ENCODE peak calls at places on chromosomes 13 and 19, in ten cellular contexts. One of them, this sample, is unnamed.

GRCh38 chr19:13726323-13726722 is 38.0 kb upstream of the MRI1 start:
- DNase-seq in NCI-H2081 treated with DMSO at 0.1 percent for 48 hours: no peak
- DNase-seq in psoas muscle: no peak
- DNase-seq in gastrocnemius medialis: no peak
- DNase-seq in SK-N-DZ: no peak
- DNase-seq in posterior cingulate gyrus: no peak
- DNase-seq in stimulated activated naive CD8-positive, alpha-beta T cell treated with anti-CD3 and anti-CD28 coated beads, Interleukin-15, Interleukin-2, amounts not matched to agents 100 U/mL and 50 U/mL, for 24 hours: no peak
- DNase-seq in foreskin fibroblast: no peak
- DNase-seq in endothelial cell of umbilical vein: no peak
- DNase-seq in NCI-H774: no peak
- DNase-seq in this sample: no peak

GRCh38 chr13:50561774-50562173 is 281.7 kb downstream of the DLEU7 start:
- DNase-seq in NCI-H2081 treated with DMSO at 0.1 percent for 48 hours: no peak
- DNase-seq in psoas muscle: no peak
- DNase-seq in gastrocnemius medialis: no peak
- DNase-seq in SK-N-DZ: no peak
- DNase-seq in posterior cingulate gyrus: no peak
- DNase-seq in stimulated activated naive CD8-positive, alpha-beta T cell treated with anti-CD3 and anti-CD28 coated beads, Interleukin-15, Interleukin-2, amounts not matched to agents 100 U/mL and 50 U/mL, for 24 hours: no peak
- DNase-seq in foreskin fibroblast: no peak
- DNase-seq in endothelial cell of umbilical vein: no peak
- DNase-seq in NCI-H774: no peak
- DNase-seq in this sample: no peak

GRCh38 chr13:42820450-42820849 is 39.1 kb downstream of the FAM216B start:
- DNase-seq in NCI-H2081 treated with DMSO at 0.1 percent for 48 hours: no peak
- DNase-seq in psoas muscle: no peak
- DNase-seq in gastrocnemius medialis: no peak
- DNase-seq in SK-N-DZ: no peak
- DNase-seq in posterior cingulate gyrus: no peak
- DNase-seq in stimulated activated naive CD8-positive, alpha-beta T cell treated with anti-CD3 and anti-CD28 coated beads, Interleukin-15, Interleukin-2, amounts not matched to agents 100 U/mL and 50 U/mL, for 24 hours: no peak
- DNase-seq in foreskin fibroblast: peak; percentile 30
- DNase-seq in endothelial cell of umbilical vein: no peak
- DNase-seq in NCI-H774: no peak
- DNase-seq in this sample: no peak

GRCh38 chr13:36244073-36244472 is 29.7 kb upstream of the SOHLH2 start:
- DNase-seq in NCI-H2081 treated with DMSO at 0.1 percent for 48 hours: no peak
- DNase-seq in psoas muscle: no peak
- DNase-seq in gastrocnemius medialis: no peak
- DNase-seq in SK-N-DZ: no peak
- DNase-seq in posterior cingulate gyrus: no peak
- DNase-seq in stimulated activated naive CD8-positive, alpha-beta T cell treated with anti-CD3 and anti-CD28 coated beads, Interleukin-15, Interleukin-2, amounts not matched to agents 100 U/mL and 50 U/mL, for 24 hours: no peak
- DNase-seq in foreskin fibroblast: no peak
- DNase-seq in endothelial cell of umbilical vein: no peak
- DNase-seq in NCI-H774: no peak
- DNase-seq in this sample: no peak

GRCh38 chr19:50198431-50199253 is 4.8 kb upstream of the MYH14 start:
- DNase-seq in NCI-H2081 treated with DMSO at 0.1 percent for 48 hours: no peak
- DNase-seq in psoas muscle: peak; percentile 60
- DNase-seq in gastrocnemius medialis: peak; percentile 81
- DNase-seq in SK-N-DZ: no peak
- DNase-seq in posterior cingulate gyrus: no peak
- DNase-seq in stimulated activated naive CD8-positive, alpha-beta T cell treated with anti-CD3 and anti-CD28 coated beads, Interleukin-15, Interleukin-2, amounts not matched to agents 100 U/mL and 50 U/mL, for 24 hours: no peak
- DNase-seq in foreskin fibroblast: no peak
- DNase-seq in endothelial cell of umbilical vein: no peak
- DNase-seq in NCI-H774: no peak
- DNase-seq in this sample: no peak

GRCh38 chr13:37621811-37622361 is 23.3 kb upstream of the POSTN start:
- DNase-seq in NCI-H2081 treated with DMSO at 0.1 percent for 48 hours: no peak
- DNase-seq in psoas muscle: no peak
- DNase-seq in gastrocnemius medialis: no peak
- DNase-seq in SK-N-DZ: peak; percentile 73
- DNase-seq in posterior cingulate gyrus: no peak
- DNase-seq in stimulated activated naive CD8-positive, alpha-beta T cell treated with anti-CD3 and anti-CD28 coated beads, Interleukin-15, Interleukin-2, amounts not matched to agents 100 U/mL and 50 U/mL, for 24 hours: no peak
- DNase-seq in foreskin fibroblast: peak; percentile 91
- DNase-seq in endothelial cell of umbilical vein: no peak
- DNase-seq in NCI-H774: no peak
- DNase-seq in this sample: no peak

GRCh38 chr13:83008496-83008895 is 873.8 kb downstream of the SLITRK1 start:
- DNase-seq in NCI-H2081 treated with DMSO at 0.1 percent for 48 hours: no peak
- DNase-seq in psoas muscle: no peak
- DNase-seq in gastrocnemius medialis: no peak
- DNase-seq in SK-N-DZ: no peak
- DNase-seq in posterior cingulate gyrus: no peak
- DNase-seq in stimulated activated naive CD8-positive, alpha-beta T cell treated with anti-CD3 and anti-CD28 coated beads, Interleukin-15, Interleukin-2, amounts not matched to agents 100 U/mL and 50 U/mL, for 24 hours: no peak
- DNase-seq in foreskin fibroblast: no peak
- DNase-seq in endothelial cell of umbilical vein: no peak
- DNase-seq in NCI-H774: no peak
- DNase-seq in this sample: no peak

GRCh38 chr19:20359933-20360720 is 193.1 kb downstream of the ZNF486 start:
- DNase-seq in NCI-H2081 treated with DMSO at 0.1 percent for 48 hours: no peak
- DNase-seq in psoas muscle: no peak
- DNase-seq in gastrocnemius medialis: no peak
- DNase-seq in SK-N-DZ: peak; percentile 17
- DNase-seq in posterior cingulate gyrus: no peak
- DNase-seq in stimulated activated naive CD8-positive, alpha-beta T cell treated with anti-CD3 and anti-CD28 coated beads, Interleukin-15, Interleukin-2, amounts not matched to agents 100 U/mL and 50 U/mL, for 24 hours: no peak
- DNase-seq in foreskin fibroblast: no peak
- DNase-seq in endothelial cell of umbilical vein: no peak
- DNase-seq in NCI-H774: no peak
- DNase-seq in this sample: no peak

GRCh38 chr19:46288896-46289588 is 7.8 kb upstream of the HIF3A start:
- DNase-seq in NCI-H2081 treated with DMSO at 0.1 percent for 48 hours: no peak
- DNase-seq in psoas muscle: no peak
- DNase-seq in gastrocnemius medialis: no peak
- DNase-seq in SK-N-DZ: no peak
- DNase-seq in posterior cingulate gyrus: no peak
- DNase-seq in stimulated activated naive CD8-positive, alpha-beta T cell treated with anti-CD3 and anti-CD28 coated beads, Interleukin-15, Interleukin-2, amounts not matched to agents 100 U/mL and 50 U/mL, for 24 hours: no peak
- DNase-seq in foreskin fibroblast: peak; percentile 97
- DNase-seq in endothelial cell of umbilical vein: peak; percentile 95
- DNase-seq in NCI-H774: no peak
- DNase-seq in this sample: no peak

GRCh38 chr19:58586131-58586765 is 13.1 kb upstream of the MZF1 start:
- DNase-seq in NCI-H2081 treated with DMSO at 0.1 percent for 48 hours: no peak
- DNase-seq in psoas muscle: no peak
- DNase-seq in gastrocnemius medialis: no peak
- DNase-seq in SK-N-DZ: no peak
- DNase-seq in posterior cingulate gyrus: no peak
- DNase-seq in stimulated activated naive CD8-positive, alpha-beta T cell treated with anti-CD3 and anti-CD28 coated beads, Interleukin-15, Interleukin-2, amounts not matched to agents 100 U/mL and 50 U/mL, for 24 hours: no peak
- DNase-seq in foreskin fibroblast: no peak
- DNase-seq in endothelial cell of umbilical vein: no peak
- DNase-seq in NCI-H774: no peak
- DNase-seq in this sample: no peak

GRCh38 chr19:5341448-5341820 is 822 bp upstream of the PTPRS start:
- DNase-seq in NCI-H2081 treated with DMSO at 0.1 percent for 48 hours: no peak
- DNase-seq in psoas muscle: no peak
- DNase-seq in gastrocnemius medialis: no peak
- DNase-seq in SK-N-DZ: no peak
- DNase-seq in posterior cingulate gyrus: no peak
- DNase-seq in stimulated activated naive CD8-positive, alpha-beta T cell treated with anti-CD3 and anti-CD28 coated beads, Interleukin-15, Interleukin-2, amounts not matched to agents 100 U/mL and 50 U/mL, for 24 hours: no peak
- DNase-seq in foreskin fibroblast: no peak
- DNase-seq in endothelial cell of umbilical vein: no peak
- DNase-seq in NCI-H774: no peak
- DNase-seq in this sample: no peak

GRCh38 chr13:59494560-59494970 is 669.2 kb downstream of the DIAPH3 start:
- DNase-seq in NCI-H2081 treated with DMSO at 0.1 percent for 48 hours: no peak
- DNase-seq in psoas muscle: no peak
- DNase-seq in gastrocnemius medialis: peak; percentile 10
- DNase-seq in SK-N-DZ: no peak
- DNase-seq in posterior cingulate gyrus: no peak
- DNase-seq in stimulated activated naive CD8-positive, alpha-beta T cell treated with anti-CD3 and anti-CD28 coated beads, Interleukin-15, Interleukin-2, amounts not matched to agents 100 U/mL and 50 U/mL, for 24 hours: no peak
- DNase-seq in foreskin fibroblast: peak; percentile 70
- DNase-seq in endothelial cell of umbilical vein: peak; percentile 93
- DNase-seq in NCI-H774: no peak
- DNase-seq in this sample: no peak

GRCh38 chr19:3710265-3710812 is 2.2 kb downstream of the TJP3 start:
- DNase-seq in NCI-H2081 treated with DMSO at 0.1 percent for 48 hours: no peak
- DNase-seq in psoas muscle: peak; percentile 76
- DNase-seq in gastrocnemius medialis: peak; percentile 58
- DNase-seq in SK-N-DZ: no peak
- DNase-seq in posterior cingulate gyrus: no peak
- DNase-seq in stimulated activated naive CD8-positive, alpha-beta T cell treated with anti-CD3 and anti-CD28 coated beads, Interleukin-15, Interleukin-2, amounts not matched to agents 100 U/mL and 50 U/mL, for 24 hours: no peak
- DNase-seq in foreskin fibroblast: peak; percentile 55
- DNase-seq in endothelial cell of umbilical vein: no peak
- DNase-seq in NCI-H774: peak; percentile 55
- DNase-seq in this sample: peak; percentile 14

GRCh38 chr19:18789883-18790565 is 1.1 kb downstream of the COMP start:
- DNase-seq in NCI-H2081 treated with DMSO at 0.1 percent for 48 hours: no peak
- DNase-seq in psoas muscle: no peak
- DNase-seq in gastrocnemius medialis: no peak
- DNase-seq in SK-N-DZ: no peak
- DNase-seq in posterior cingulate gyrus: no peak
- DNase-seq in stimulated activated naive CD8-positive, alpha-beta T cell treated with anti-CD3 and anti-CD28 coated beads, Interleukin-15, Interleukin-2, amounts not matched to agents 100 U/mL and 50 U/mL, for 24 hours: peak; percentile 42
- DNase-seq in foreskin fibroblast: peak; percentile 57
- DNase-seq in endothelial cell of umbilical vein: no peak
- DNase-seq in NCI-H774: no peak
- DNase-seq in this sample: peak; percentile 33

GRCh38 chr13:61135583-61135982 is 280.1 kb downstream of the PCDH20 start:
- DNase-seq in NCI-H2081 treated with DMSO at 0.1 percent for 48 hours: no peak
- DNase-seq in psoas muscle: no peak
- DNase-seq in gastrocnemius medialis: no peak
- DNase-seq in SK-N-DZ: no peak
- DNase-seq in posterior cingulate gyrus: no peak
- DNase-seq in stimulated activated naive CD8-positive, alpha-beta T cell treated with anti-CD3 and anti-CD28 coated beads, Interleukin-15, Interleukin-2, amounts not matched to agents 100 U/mL and 50 U/mL, for 24 hours: no peak
- DNase-seq in foreskin fibroblast: no peak
- DNase-seq in endothelial cell of umbilical vein: no peak
- DNase-seq in NCI-H774: no peak
- DNase-seq in this sample: no peak

GRCh38 chr19:18865973-18866799 is 29.8 kb downstream of the CERS1 start:
- DNase-seq in NCI-H2081 treated with DMSO at 0.1 percent for 48 hours: no peak
- DNase-seq in psoas muscle: peak; percentile 80
- DNase-seq in gastrocnemius medialis: peak; percentile 56
- DNase-seq in SK-N-DZ: peak; percentile 37
- DNase-seq in posterior cingulate gyrus: peak; percentile 92
- DNase-seq in stimulated activated naive CD8-positive, alpha-beta T cell treated with anti-CD3 and anti-CD28 coated beads, Interleukin-15, Interleukin-2, amounts not matched to agents 100 U/mL and 50 U/mL, for 24 hours: peak; percentile 79
- DNase-seq in foreskin fibroblast: peak; percentile 87
- DNase-seq in endothelial cell of umbilical vein: peak; percentile 60
- DNase-seq in NCI-H774: no peak
- DNase-seq in this sample: peak; percentile 99

GRCh38 chr13:39365879-39366278 is 237.1 kb downstream of the LHFPL6 start:
- DNase-seq in NCI-H2081 treated with DMSO at 0.1 percent for 48 hours: no peak
- DNase-seq in psoas muscle: no peak
- DNase-seq in gastrocnemius medialis: no peak
- DNase-seq in SK-N-DZ: no peak
- DNase-seq in posterior cingulate gyrus: no peak
- DNase-seq in stimulated activated naive CD8-positive, alpha-beta T cell treated with anti-CD3 and anti-CD28 coated beads, Interleukin-15, Interleukin-2, amounts not matched to agents 100 U/mL and 50 U/mL, for 24 hours: no peak
- DNase-seq in foreskin fibroblast: no peak
- DNase-seq in endothelial cell of umbilical vein: no peak
- DNase-seq in NCI-H774: no peak
- DNase-seq in this sample: no peak

GRCh38 chr13:39971526-39971925 is 316.1 kb downstream of the COG6 start:
- DNase-seq in NCI-H2081 treated with DMSO at 0.1 percent for 48 hours: no peak
- DNase-seq in psoas muscle: no peak
- DNase-seq in gastrocnemius medialis: no peak
- DNase-seq in SK-N-DZ: no peak
- DNase-seq in posterior cingulate gyrus: no peak
- DNase-seq in stimulated activated naive CD8-positive, alpha-beta T cell treated with anti-CD3 and anti-CD28 coated beads, Interleukin-15, Interleukin-2, amounts not matched to agents 100 U/mL and 50 U/mL, for 24 hours: no peak
- DNase-seq in foreskin fibroblast: no peak
- DNase-seq in endothelial cell of umbilical vein: no peak
- DNase-seq in NCI-H774: no peak
- DNase-seq in this sample: no peak

GRCh38 chr19:15419413-15420025 is 731 bp upstream of the AKAP8L start:
- DNase-seq in NCI-H2081 treated with DMSO at 0.1 percent for 48 hours: no peak
- DNase-seq in psoas muscle: peak; percentile 57
- DNase-seq in gastrocnemius medialis: no peak
- DNase-seq in SK-N-DZ: no peak
- DNase-seq in posterior cingulate gyrus: peak; percentile 50
- DNase-seq in stimulated activated naive CD8-positive, alpha-beta T cell treated with anti-CD3 and anti-CD28 coated beads, Interleukin-15, Interleukin-2, amounts not matched to agents 100 U/mL and 50 U/mL, for 24 hours: no peak
- DNase-seq in foreskin fibroblast: peak; percentile 70
- DNase-seq in endothelial cell of umbilical vein: no peak
- DNase-seq in NCI-H774: no peak
- DNase-seq in this sample: no peak

GRCh38 chr19:788821-789472 is 8.3 kb upstream of the PTBP1 start:
- DNase-seq in NCI-H2081 treated with DMSO at 0.1 percent for 48 hours: no peak
- DNase-seq in psoas muscle: peak; percentile 72
- DNase-seq in gastrocnemius medialis: no peak
- DNase-seq in SK-N-DZ: peak; percentile 82
- DNase-seq in posterior cingulate gyrus: no peak
- DNase-seq in stimulated activated naive CD8-positive, alpha-beta T cell treated with anti-CD3 and anti-CD28 coated beads, Interleukin-15, Interleukin-2, amounts not matched to agents 100 U/mL and 50 U/mL, for 24 hours: no peak
- DNase-seq in foreskin fibroblast: peak; percentile 73
- DNase-seq in endothelial cell of umbilical vein: no peak
- DNase-seq in NCI-H774: no peak
- DNase-seq in this sample: no peak

GRCh38 chr19:41428481-41428859 is 1.3 kb upstream of the B3GNT8 start:
- DNase-seq in NCI-H2081 treated with DMSO at 0.1 percent for 48 hours: no peak
- DNase-seq in psoas muscle: no peak
- DNase-seq in gastrocnemius medialis: no peak
- DNase-seq in SK-N-DZ: no peak
- DNase-seq in posterior cingulate gyrus: no peak
- DNase-seq in stimulated activated naive CD8-positive, alpha-beta T cell treated with anti-CD3 and anti-CD28 coated beads, Interleukin-15, Interleukin-2, amounts not matched to agents 100 U/mL and 50 U/mL, for 24 hours: no peak
- DNase-seq in foreskin fibroblast: no peak
- DNase-seq in endothelial cell of umbilical vein: no peak
- DNase-seq in NCI-H774: no peak
- DNase-seq in this sample: no peak

GRCh38 chr13:52454459-52454824 is 836 bp upstream of the CKAP2 start:
- DNase-seq in NCI-H2081 treated with DMSO at 0.1 percent for 48 hours: no peak
- DNase-seq in psoas muscle: no peak
- DNase-seq in gastrocnemius medialis: no peak
- DNase-seq in SK-N-DZ: peak; percentile 43
- DNase-seq in posterior cingulate gyrus: peak; percentile 64
- DNase-seq in stimulated activated naive CD8-positive, alpha-beta T cell treated with anti-CD3 and anti-CD28 coated beads, Interleukin-15, Interleukin-2, amounts not matched to agents 100 U/mL and 50 U/mL, for 24 hours: no peak
- DNase-seq in foreskin fibroblast: peak; percentile 26
- DNase-seq in endothelial cell of umbilical vein: peak; percentile 36
- DNase-seq in NCI-H774: no peak
- DNase-seq in this sample: no peak

GRCh38 chr13:51728972-51729371 is 75.0 kb downstream of the DHRS12 start:
- DNase-seq in NCI-H2081 treated with DMSO at 0.1 percent for 48 hours: no peak
- DNase-seq in psoas muscle: no peak
- DNase-seq in gastrocnemius medialis: no peak
- DNase-seq in SK-N-DZ: no peak
- DNase-seq in posterior cingulate gyrus: no peak
- DNase-seq in stimulated activated naive CD8-positive, alpha-beta T cell treated with anti-CD3 and anti-CD28 coated beads, Interleukin-15, Interleukin-2, amounts not matched to agents 100 U/mL and 50 U/mL, for 24 hours: no peak
- DNase-seq in foreskin fibroblast: peak; percentile 74
- DNase-seq in endothelial cell of umbilical vein: no peak
- DNase-seq in NCI-H774: no peak
- DNase-seq in this sample: no peak

GRCh38 chr13:72293206-72293605 is 426.2 kb upstream of the DACH1 start:
- DNase-seq in NCI-H2081 treated with DMSO at 0.1 percent for 48 hours: no peak
- DNase-seq in psoas muscle: no peak
- DNase-seq in gastrocnemius medialis: no peak
- DNase-seq in SK-N-DZ: no peak
- DNase-seq in posterior cingulate gyrus: no peak
- DNase-seq in stimulated activated naive CD8-positive, alpha-beta T cell treated with anti-CD3 and anti-CD28 coated beads, Interleukin-15, Interleukin-2, amounts not matched to agents 100 U/mL and 50 U/mL, for 24 hours: no peak
- DNase-seq in foreskin fibroblast: no peak
- DNase-seq in endothelial cell of umbilical vein: peak; percentile 9
- DNase-seq in NCI-H774: no peak
- DNase-seq in this sample: no peak

GRCh38 chr19:24033308-24033961 is 53.6 kb upstream of the ZNF254 start:
- DNase-seq in NCI-H2081 treated with DMSO at 0.1 percent for 48 hours: peak; percentile 69
- DNase-seq in psoas muscle: peak; percentile 91
- DNase-seq in gastrocnemius medialis: peak; percentile 82
- DNase-seq in SK-N-DZ: peak; percentile 94
- DNase-seq in posterior cingulate gyrus: peak; percentile 96
- DNase-seq in stimulated activated naive CD8-positive, alpha-beta T cell treated with anti-CD3 and anti-CD28 coated beads, Interleukin-15, Interleukin-2, amounts not matched to agents 100 U/mL and 50 U/mL, for 24 hours: peak; percentile 80
- DNase-seq in foreskin fibroblast: peak; percentile 95
- DNase-seq in endothelial cell of umbilical vein: peak; percentile 93
- DNase-seq in NCI-H774: peak; percentile 92
- DNase-seq in this sample: peak; percentile 78

GRCh38 chr13:107271226-107271625 is 703.3 kb upstream of the ARGLU1 start:
- DNase-seq in NCI-H2081 treated with DMSO at 0.1 percent for 48 hours: peak; percentile 47
- DNase-seq in psoas muscle: no peak
- DNase-seq in gastrocnemius medialis: no peak
- DNase-seq in SK-N-DZ: no peak
- DNase-seq in posterior cingulate gyrus: no peak
- DNase-seq in stimulated activated naive CD8-positive, alpha-beta T cell treated with anti-CD3 and anti-CD28 coated beads, Interleukin-15, Interleukin-2, amounts not matched to agents 100 U/mL and 50 U/mL, for 24 hours: no peak
- DNase-seq in foreskin fibroblast: no peak
- DNase-seq in endothelial cell of umbilical vein: peak; percentile 90
- DNase-seq in NCI-H774: no peak
- DNase-seq in this sample: no peak

GRCh38 chr19:43470288-43470687 is 4.9 kb upstream of the LYPD3 start:
- DNase-seq in NCI-H2081 treated with DMSO at 0.1 percent for 48 hours: no peak
- DNase-seq in psoas muscle: no peak
- DNase-seq in gastrocnemius medialis: no peak
- DNase-seq in SK-N-DZ: no peak
- DNase-seq in posterior cingulate gyrus: peak; percentile 26
- DNase-seq in stimulated activated naive CD8-positive, alpha-beta T cell treated with anti-CD3 and anti-CD28 coated beads, Interleukin-15, Interleukin-2, amounts not matched to agents 100 U/mL and 50 U/mL, for 24 hours: peak; percentile 35
- DNase-seq in foreskin fibroblast: peak; percentile 70
- DNase-seq in endothelial cell of umbilical vein: no peak
- DNase-seq in NCI-H774: no peak
- DNase-seq in this sample: no peak

GRCh38 chr13:112168771-112169170 is 101.8 kb downstream of the SOX1 start:
- DNase-seq in NCI-H2081 treated with DMSO at 0.1 percent for 48 hours: no peak
- DNase-seq in psoas muscle: no peak
- DNase-seq in gastrocnemius medialis: no peak
- DNase-seq in SK-N-DZ: no peak
- DNase-seq in posterior cingulate gyrus: no peak
- DNase-seq in stimulated activated naive CD8-positive, alpha-beta T cell treated with anti-CD3 and anti-CD28 coated beads, Interleukin-15, Interleukin-2, amounts not matched to agents 100 U/mL and 50 U/mL, for 24 hours: no peak
- DNase-seq in foreskin fibroblast: no peak
- DNase-seq in endothelial cell of umbilical vein: no peak
- DNase-seq in NCI-H774: no peak
- DNase-seq in this sample: no peak